ENCODE peak calls at places on chromosomes 5 and 9, in eight cellular contexts. One of them, this sample, is unnamed.

GRCh38 chr5:140549237-140550144 is 2.0 kb downstream of the EIF4EBP3 start:
- DNase-seq in activated naive CD4-positive, alpha-beta T cell: no peak
- DNase-seq in hepatocyte: peak; percentile 53
- DNase-seq in stimulated activated CD4-positive, alpha-beta T cell treated with anti-CD3 and anti-CD28 coated beads, Interleukin-1b, Interleukin-23, amount 100 ng/mL, for 24 hours: no peak
- DNase-seq in M059J: peak; percentile 42
- DNase-seq in activated CD4-positive, alpha-beta T cell treated with anti-CD3 and anti-CD28 coated beads, Interleukin-2, amount 10 ng/mL, durations not matched to agents 7 days and 5 days: no peak
- DNase-seq in activated T-helper 1 cell treated with Interleukin-2 at 50 U/mL for 16 hours: no peak
- DNase-seq in T-helper 22 cell: no peak
- DNase-seq in this sample: no peak

GRCh38 chr9:71001780-71002386 is 119.5 kb downstream of the TRPM3 start:
- DNase-seq in activated naive CD4-positive, alpha-beta T cell: no peak
- DNase-seq in activated CD4-positive, alpha-beta T cell treated with anti-CD3 and anti-CD28 coated beads, Interleukin-2, amount 10 ng/mL, durations not matched to agents 7 days and 5 days: peak; percentile 25
- DNase-seq in hepatocyte: peak; percentile 56
- DNase-seq in activated T-helper 1 cell treated with Interleukin-2 at 50 U/mL for 16 hours: no peak
- DNase-seq in T-helper 22 cell: no peak
- DNase-seq in stimulated activated CD4-positive, alpha-beta T cell treated with anti-CD3 and anti-CD28 coated beads, Interleukin-1b, Interleukin-23, amount 100 ng/mL, for 24 hours: no peak
- DNase-seq in M059J: peak; percentile 53
- DNase-seq in this sample: peak; percentile 25

GRCh38 chr5:73122875-73123810 is 2.8 kb downstream of the TMEM171 start:
- DNase-seq in stimulated activated CD4-positive, alpha-beta T cell treated with anti-CD3 and anti-CD28 coated beads, Interleukin-1b, Interleukin-23, amount 100 ng/mL, for 24 hours: no peak
- DNase-seq in activated T-helper 1 cell treated with Interleukin-2 at 50 U/mL for 16 hours: no peak
- DNase-seq in T-helper 22 cell: no peak
- DNase-seq in activated naive CD4-positive, alpha-beta T cell: no peak
- DNase-seq in activated CD4-positive, alpha-beta T cell treated with anti-CD3 and anti-CD28 coated beads, Interleukin-2, amount 10 ng/mL, durations not matched to agents 7 days and 5 days: no peak
- DNase-seq in M059J: peak; percentile 38
- DNase-seq in hepatocyte: no peak
- DNase-seq in this sample: no peak

GRCh38 chr5:68898961-68899471 is 194.8 kb upstream of the SLC30A5 start:
- DNase-seq in activated naive CD4-positive, alpha-beta T cell: no peak
- DNase-seq in activated T-helper 1 cell treated with Interleukin-2 at 50 U/mL for 16 hours: no peak
- DNase-seq in T-helper 22 cell: no peak
- DNase-seq in M059J: peak; percentile 87
- DNase-seq in hepatocyte: peak; percentile 13
- DNase-seq in stimulated activated CD4-positive, alpha-beta T cell treated with anti-CD3 and anti-CD28 coated beads, Interleukin-1b, Interleukin-23, amount 100 ng/mL, for 24 hours: no peak
- DNase-seq in activated CD4-positive, alpha-beta T cell treated with anti-CD3 and anti-CD28 coated beads, Interleukin-2, amount 10 ng/mL, durations not matched to agents 7 days and 5 days: no peak
- DNase-seq in this sample: peak; percentile 67

GRCh38 chr5:53777864-53778618 is 217.6 kb downstream of the NDUFS4 start:
- DNase-seq in activated naive CD4-positive, alpha-beta T cell: no peak
- DNase-seq in stimulated activated CD4-positive, alpha-beta T cell treated with anti-CD3 and anti-CD28 coated beads, Interleukin-1b, Interleukin-23, amount 100 ng/mL, for 24 hours: no peak
- DNase-seq in activated CD4-positive, alpha-beta T cell treated with anti-CD3 and anti-CD28 coated beads, Interleukin-2, amount 10 ng/mL, durations not matched to agents 7 days and 5 days: no peak
- DNase-seq in M059J: no peak
- DNase-seq in hepatocyte: no peak
- DNase-seq in T-helper 22 cell: no peak
- DNase-seq in activated T-helper 1 cell treated with Interleukin-2 at 50 U/mL for 16 hours: no peak
- DNase-seq in this sample: no peak

GRCh38 chr5:102901821-102902448 is 146.8 kb downstream of the PAM start:
- DNase-seq in activated CD4-positive, alpha-beta T cell treated with anti-CD3 and anti-CD28 coated beads, Interleukin-2, amount 10 ng/mL, durations not matched to agents 7 days and 5 days: no peak
- DNase-seq in M059J: peak; percentile 70
- DNase-seq in stimulated activated CD4-positive, alpha-beta T cell treated with anti-CD3 and anti-CD28 coated beads, Interleukin-1b, Interleukin-23, amount 100 ng/mL, for 24 hours: no peak
- DNase-seq in activated naive CD4-positive, alpha-beta T cell: no peak
- DNase-seq in T-helper 22 cell: no peak
- DNase-seq in hepatocyte: no peak
- DNase-seq in activated T-helper 1 cell treated with Interleukin-2 at 50 U/mL for 16 hours: no peak
- DNase-seq in this sample: no peak

GRCh38 chr5:139710370-139711066 is 62.4 kb downstream of the CXXC5 start:
- DNase-seq in T-helper 22 cell: peak; percentile 39
- DNase-seq in activated CD4-positive, alpha-beta T cell treated with anti-CD3 and anti-CD28 coated beads, Interleukin-2, amount 10 ng/mL, durations not matched to agents 7 days and 5 days: peak; percentile 42
- DNase-seq in activated naive CD4-positive, alpha-beta T cell: peak; percentile 56
- DNase-seq in M059J: peak; percentile 90
- DNase-seq in activated T-helper 1 cell treated with Interleukin-2 at 50 U/mL for 16 hours: peak; percentile 40
- DNase-seq in hepatocyte: peak; percentile 91
- DNase-seq in stimulated activated CD4-positive, alpha-beta T cell treated with anti-CD3 and anti-CD28 coated beads, Interleukin-1b, Interleukin-23, amount 100 ng/mL, for 24 hours: no peak
- DNase-seq in this sample: no peak

GRCh38 chr5:13913962-13914361 is 30.5 kb downstream of the DNAH5 start:
- DNase-seq in activated CD4-positive, alpha-beta T cell treated with anti-CD3 and anti-CD28 coated beads, Interleukin-2, amount 10 ng/mL, durations not matched to agents 7 days and 5 days: no peak
- DNase-seq in activated T-helper 1 cell treated with Interleukin-2 at 50 U/mL for 16 hours: no peak
- DNase-seq in T-helper 22 cell: no peak
- DNase-seq in activated naive CD4-positive, alpha-beta T cell: no peak
- DNase-seq in M059J: no peak
- DNase-seq in stimulated activated CD4-positive, alpha-beta T cell treated with anti-CD3 and anti-CD28 coated beads, Interleukin-1b, Interleukin-23, amount 100 ng/mL, for 24 hours: no peak
- DNase-seq in hepatocyte: no peak
- DNase-seq in this sample: no peak

GRCh38 chr5:35316611-35317307 is 86.5 kb upstream of the PRLR start:
- DNase-seq in activated T-helper 1 cell treated with Interleukin-2 at 50 U/mL for 16 hours: no peak
- DNase-seq in activated naive CD4-positive, alpha-beta T cell: no peak
- DNase-seq in stimulated activated CD4-positive, alpha-beta T cell treated with anti-CD3 and anti-CD28 coated beads, Interleukin-1b, Interleukin-23, amount 100 ng/mL, for 24 hours: no peak
- DNase-seq in M059J: peak; percentile 37
- DNase-seq in hepatocyte: no peak
- DNase-seq in T-helper 22 cell: no peak
- DNase-seq in activated CD4-positive, alpha-beta T cell treated with anti-CD3 and anti-CD28 coated beads, Interleukin-2, amount 10 ng/mL, durations not matched to agents 7 days and 5 days: no peak
- DNase-seq in this sample: no peak

GRCh38 chr9:71909887-71910601 is 949 bp downstream of the ABHD17B start:
- DNase-seq in activated naive CD4-positive, alpha-beta T cell: peak; percentile 8
- DNase-seq in M059J: peak; percentile 60
- DNase-seq in stimulated activated CD4-positive, alpha-beta T cell treated with anti-CD3 and anti-CD28 coated beads, Interleukin-1b, Interleukin-23, amount 100 ng/mL, for 24 hours: peak; percentile 10
- DNase-seq in hepatocyte: peak; percentile 77
- DNase-seq in T-helper 22 cell: no peak
- DNase-seq in activated T-helper 1 cell treated with Interleukin-2 at 50 U/mL for 16 hours: peak; percentile 8
- DNase-seq in activated CD4-positive, alpha-beta T cell treated with anti-CD3 and anti-CD28 coated beads, Interleukin-2, amount 10 ng/mL, durations not matched to agents 7 days and 5 days: peak; percentile 31
- DNase-seq in this sample: no peak

GRCh38 chr5:14109771-14110170 is 33.4 kb upstream of the TRIO start:
- DNase-seq in T-helper 22 cell: no peak
- DNase-seq in M059J: peak; percentile 23
- DNase-seq in stimulated activated CD4-positive, alpha-beta T cell treated with anti-CD3 and anti-CD28 coated beads, Interleukin-1b, Interleukin-23, amount 100 ng/mL, for 24 hours: no peak
- DNase-seq in activated CD4-positive, alpha-beta T cell treated with anti-CD3 and anti-CD28 coated beads, Interleukin-2, amount 10 ng/mL, durations not matched to agents 7 days and 5 days: no peak
- DNase-seq in hepatocyte: no peak
- DNase-seq in activated naive CD4-positive, alpha-beta T cell: no peak
- DNase-seq in activated T-helper 1 cell treated with Interleukin-2 at 50 U/mL for 16 hours: no peak
- DNase-seq in this sample: no peak

GRCh38 chr5:126780165-126780827 is 3.4 kb downstream of the LMNB1 start:
- DNase-seq in activated CD4-positive, alpha-beta T cell treated with anti-CD3 and anti-CD28 coated beads, Interleukin-2, amount 10 ng/mL, durations not matched to agents 7 days and 5 days: peak; percentile 74
- DNase-seq in activated T-helper 1 cell treated with Interleukin-2 at 50 U/mL for 16 hours: peak; percentile 10
- DNase-seq in hepatocyte: peak; percentile 75
- DNase-seq in T-helper 22 cell: peak; percentile 31
- DNase-seq in M059J: peak; percentile 68
- DNase-seq in activated naive CD4-positive, alpha-beta T cell: peak; percentile 9
- DNase-seq in stimulated activated CD4-positive, alpha-beta T cell treated with anti-CD3 and anti-CD28 coated beads, Interleukin-1b, Interleukin-23, amount 100 ng/mL, for 24 hours: no peak
- DNase-seq in this sample: peak; percentile 6

GRCh38 chr9:13274901-13275641 is 4.4 kb downstream of the MPDZ start:
- DNase-seq in stimulated activated CD4-positive, alpha-beta T cell treated with anti-CD3 and anti-CD28 coated beads, Interleukin-1b, Interleukin-23, amount 100 ng/mL, for 24 hours: no peak
- DNase-seq in T-helper 22 cell: no peak
- DNase-seq in activated naive CD4-positive, alpha-beta T cell: no peak
- DNase-seq in hepatocyte: no peak
- DNase-seq in activated T-helper 1 cell treated with Interleukin-2 at 50 U/mL for 16 hours: no peak
- DNase-seq in activated CD4-positive, alpha-beta T cell treated with anti-CD3 and anti-CD28 coated beads, Interleukin-2, amount 10 ng/mL, durations not matched to agents 7 days and 5 days: no peak
- DNase-seq in M059J: peak; percentile 74
- DNase-seq in this sample: no peak

GRCh38 chr5:78601622-78602314 is 46.8 kb downstream of the LHFPL2 start:
- DNase-seq in stimulated activated CD4-positive, alpha-beta T cell treated with anti-CD3 and anti-CD28 coated beads, Interleukin-1b, Interleukin-23, amount 100 ng/mL, for 24 hours: no peak
- DNase-seq in hepatocyte: no peak
- DNase-seq in activated T-helper 1 cell treated with Interleukin-2 at 50 U/mL for 16 hours: no peak
- DNase-seq in activated naive CD4-positive, alpha-beta T cell: no peak
- DNase-seq in activated CD4-positive, alpha-beta T cell treated with anti-CD3 and anti-CD28 coated beads, Interleukin-2, amount 10 ng/mL, durations not matched to agents 7 days and 5 days: no peak
- DNase-seq in T-helper 22 cell: no peak
- DNase-seq in M059J: peak; percentile 45
- DNase-seq in this sample: no peak

GRCh38 chr9:128091571-128091970 is 23.5 kb downstream of the SLC25A25 start:
- DNase-seq in activated T-helper 1 cell treated with Interleukin-2 at 50 U/mL for 16 hours: no peak
- DNase-seq in hepatocyte: no peak
- DNase-seq in T-helper 22 cell: no peak
- DNase-seq in activated CD4-positive, alpha-beta T cell treated with anti-CD3 and anti-CD28 coated beads, Interleukin-2, amount 10 ng/mL, durations not matched to agents 7 days and 5 days: no peak
- DNase-seq in stimulated activated CD4-positive, alpha-beta T cell treated with anti-CD3 and anti-CD28 coated beads, Interleukin-1b, Interleukin-23, amount 100 ng/mL, for 24 hours: no peak
- DNase-seq in activated naive CD4-positive, alpha-beta T cell: no peak
- DNase-seq in M059J: no peak
- DNase-seq in this sample: no peak

GRCh38 chr9:37988041-37988440 is 81.0 kb downstream of the SHB start:
- DNase-seq in activated naive CD4-positive, alpha-beta T cell: no peak
- DNase-seq in M059J: no peak
- DNase-seq in activated T-helper 1 cell treated with Interleukin-2 at 50 U/mL for 16 hours: no peak
- DNase-seq in hepatocyte: no peak
- DNase-seq in activated CD4-positive, alpha-beta T cell treated with anti-CD3 and anti-CD28 coated beads, Interleukin-2, amount 10 ng/mL, durations not matched to agents 7 days and 5 days: no peak
- DNase-seq in T-helper 22 cell: no peak
- DNase-seq in stimulated activated CD4-positive, alpha-beta T cell treated with anti-CD3 and anti-CD28 coated beads, Interleukin-1b, Interleukin-23, amount 100 ng/mL, for 24 hours: no peak
- DNase-seq in this sample: no peak

GRCh38 chr9:33466565-33467495 is 6.9 kb downstream of the NOL6 start:
- DNase-seq in hepatocyte: peak; percentile 79
- DNase-seq in activated T-helper 1 cell treated with Interleukin-2 at 50 U/mL for 16 hours: peak; percentile 63
- DNase-seq in stimulated activated CD4-positive, alpha-beta T cell treated with anti-CD3 and anti-CD28 coated beads, Interleukin-1b, Interleukin-23, amount 100 ng/mL, for 24 hours: peak; percentile 64
- DNase-seq in activated CD4-positive, alpha-beta T cell treated with anti-CD3 and anti-CD28 coated beads, Interleukin-2, amount 10 ng/mL, durations not matched to agents 7 days and 5 days: peak; percentile 74
- DNase-seq in activated naive CD4-positive, alpha-beta T cell: peak; percentile 76
- DNase-seq in M059J: no peak
- DNase-seq in T-helper 22 cell: peak; percentile 41
- DNase-seq in this sample: no peak

GRCh38 chr5:135329101-135329912 is 69.7 kb downstream of the MACROH2A1 start:
- DNase-seq in activated T-helper 1 cell treated with Interleukin-2 at 50 U/mL for 16 hours: no peak
- DNase-seq in activated naive CD4-positive, alpha-beta T cell: no peak
- DNase-seq in T-helper 22 cell: no peak
- DNase-seq in stimulated activated CD4-positive, alpha-beta T cell treated with anti-CD3 and anti-CD28 coated beads, Interleukin-1b, Interleukin-23, amount 100 ng/mL, for 24 hours: no peak
- DNase-seq in hepatocyte: no peak
- DNase-seq in activated CD4-positive, alpha-beta T cell treated with anti-CD3 and anti-CD28 coated beads, Interleukin-2, amount 10 ng/mL, durations not matched to agents 7 days and 5 days: no peak
- DNase-seq in M059J: no peak
- DNase-seq in this sample: no peak

GRCh38 chr9:108083160-108083559 is 593.6 kb upstream of the KLF4 start:
- DNase-seq in T-helper 22 cell: no peak
- DNase-seq in stimulated activated CD4-positive, alpha-beta T cell treated with anti-CD3 and anti-CD28 coated beads, Interleukin-1b, Interleukin-23, amount 100 ng/mL, for 24 hours: no peak
- DNase-seq in activated naive CD4-positive, alpha-beta T cell: no peak
- DNase-seq in hepatocyte: no peak
- DNase-seq in activated CD4-positive, alpha-beta T cell treated with anti-CD3 and anti-CD28 coated beads, Interleukin-2, amount 10 ng/mL, durations not matched to agents 7 days and 5 days: no peak
- DNase-seq in M059J: no peak
- DNase-seq in activated T-helper 1 cell treated with Interleukin-2 at 50 U/mL for 16 hours: no peak
- DNase-seq in this sample: no peak

GRCh38 chr5:57776035-57776434 is 293.4 kb upstream of the ACTBL2 start:
- DNase-seq in M059J: peak; percentile 34
- DNase-seq in activated CD4-positive, alpha-beta T cell treated with anti-CD3 and anti-CD28 coated beads, Interleukin-2, amount 10 ng/mL, durations not matched to agents 7 days and 5 days: no peak
- DNase-seq in T-helper 22 cell: no peak
- DNase-seq in activated naive CD4-positive, alpha-beta T cell: no peak
- DNase-seq in hepatocyte: no peak
- DNase-seq in stimulated activated CD4-positive, alpha-beta T cell treated with anti-CD3 and anti-CD28 coated beads, Interleukin-1b, Interleukin-23, amount 100 ng/mL, for 24 hours: no peak
- DNase-seq in activated T-helper 1 cell treated with Interleukin-2 at 50 U/mL for 16 hours: no peak
- DNase-seq in this sample: no peak

GRCh38 chr5:170701321-170701720 is 82.2 kb upstream of the GABRP start:
- DNase-seq in stimulated activated CD4-positive, alpha-beta T cell treated with anti-CD3 and anti-CD28 coated beads, Interleukin-1b, Interleukin-23, amount 100 ng/mL, for 24 hours: no peak
- DNase-seq in activated naive CD4-positive, alpha-beta T cell: no peak
- DNase-seq in activated T-helper 1 cell treated with Interleukin-2 at 50 U/mL for 16 hours: no peak
- DNase-seq in hepatocyte: no peak
- DNase-seq in M059J: no peak
- DNase-seq in activated CD4-positive, alpha-beta T cell treated with anti-CD3 and anti-CD28 coated beads, Interleukin-2, amount 10 ng/mL, durations not matched to agents 7 days and 5 days: no peak
- DNase-seq in T-helper 22 cell: no peak
- DNase-seq in this sample: no peak

GRCh38 chr5:6819521-6819920 is 106.3 kb downstream of the TENT4A start:
- DNase-seq in activated T-helper 1 cell treated with Interleukin-2 at 50 U/mL for 16 hours: no peak
- DNase-seq in M059J: no peak
- DNase-seq in hepatocyte: peak; percentile 25
- DNase-seq in activated naive CD4-positive, alpha-beta T cell: no peak
- DNase-seq in activated CD4-positive, alpha-beta T cell treated with anti-CD3 and anti-CD28 coated beads, Interleukin-2, amount 10 ng/mL, durations not matched to agents 7 days and 5 days: no peak
- DNase-seq in T-helper 22 cell: no peak
- DNase-seq in stimulated activated CD4-positive, alpha-beta T cell treated with anti-CD3 and anti-CD28 coated beads, Interleukin-1b, Interleukin-23, amount 100 ng/mL, for 24 hours: no peak
- DNase-seq in this sample: no peak

GRCh38 chr5:121841900-121842299 is 9.8 kb upstream of the FTMT start:
- DNase-seq in hepatocyte: no peak
- DNase-seq in activated CD4-positive, alpha-beta T cell treated with anti-CD3 and anti-CD28 coated beads, Interleukin-2, amount 10 ng/mL, durations not matched to agents 7 days and 5 days: no peak
- DNase-seq in M059J: no peak
- DNase-seq in activated naive CD4-positive, alpha-beta T cell: no peak
- DNase-seq in stimulated activated CD4-positive, alpha-beta T cell treated with anti-CD3 and anti-CD28 coated beads, Interleukin-1b, Interleukin-23, amount 100 ng/mL, for 24 hours: no peak
- DNase-seq in activated T-helper 1 cell treated with Interleukin-2 at 50 U/mL for 16 hours: no peak
- DNase-seq in T-helper 22 cell: no peak
- DNase-seq in this sample: no peak

GRCh38 chr5:125501396-125501795 is 755.0 kb upstream of the ZNF608 start:
- DNase-seq in activated CD4-positive, alpha-beta T cell treated with anti-CD3 and anti-CD28 coated beads, Interleukin-2, amount 10 ng/mL, durations not matched to agents 7 days and 5 days: no peak
- DNase-seq in hepatocyte: no peak
- DNase-seq in stimulated activated CD4-positive, alpha-beta T cell treated with anti-CD3 and anti-CD28 coated beads, Interleukin-1b, Interleukin-23, amount 100 ng/mL, for 24 hours: no peak
- DNase-seq in T-helper 22 cell: no peak
- DNase-seq in activated naive CD4-positive, alpha-beta T cell: no peak
- DNase-seq in activated T-helper 1 cell treated with Interleukin-2 at 50 U/mL for 16 hours: no peak
- DNase-seq in M059J: no peak
- DNase-seq in this sample: no peak

GRCh38 chr9:7640205-7640604 is 159.4 kb downstream of the DMAC1 start:
- DNase-seq in activated CD4-positive, alpha-beta T cell treated with anti-CD3 and anti-CD28 coated beads, Interleukin-2, amount 10 ng/mL, durations not matched to agents 7 days and 5 days: no peak
- DNase-seq in hepatocyte: peak; percentile 28
- DNase-seq in M059J: no peak
- DNase-seq in T-helper 22 cell: no peak
- DNase-seq in activated T-helper 1 cell treated with Interleukin-2 at 50 U/mL for 16 hours: no peak
- DNase-seq in stimulated activated CD4-positive, alpha-beta T cell treated with anti-CD3 and anti-CD28 coated beads, Interleukin-1b, Interleukin-23, amount 100 ng/mL, for 24 hours: no peak
- DNase-seq in activated naive CD4-positive, alpha-beta T cell: no peak
- DNase-seq in this sample: no peak

GRCh38 chr9:127567119-127567897 is 44.8 kb upstream of the STXBP1 start:
- DNase-seq in T-helper 22 cell: no peak
- DNase-seq in M059J: peak; percentile 71
- DNase-seq in activated T-helper 1 cell treated with Interleukin-2 at 50 U/mL for 16 hours: no peak
- DNase-seq in activated naive CD4-positive, alpha-beta T cell: no peak
- DNase-seq in activated CD4-positive, alpha-beta T cell treated with anti-CD3 and anti-CD28 coated beads, Interleukin-2, amount 10 ng/mL, durations not matched to agents 7 days and 5 days: no peak
- DNase-seq in stimulated activated CD4-positive, alpha-beta T cell treated with anti-CD3 and anti-CD28 coated beads, Interleukin-1b, Interleukin-23, amount 100 ng/mL, for 24 hours: no peak
- DNase-seq in hepatocyte: peak; percentile 77
- DNase-seq in this sample: no peak

This sample was measured in NCI-H1048.